ENCODE peak calls at places on chromosome 14, in five cellular contexts. One of them, this sample, is unnamed.

GRCh38 chr14:20652996-20653975 is 11.8 kb upstream of the OR6S1 start:
- DNase-seq in tibial artery: no peak
- DNase-seq in tibial nerve: no peak
- DNase-seq in psoas muscle: no peak
- DNase-seq in uterus: no peak
- DNase-seq in this sample: no peak

GRCh38 chr14:59328410-59328809 is 136.8 kb downstream of the GPR135 start:
- DNase-seq in tibial artery: no peak
- DNase-seq in tibial nerve: no peak
- DNase-seq in psoas muscle: no peak
- DNase-seq in uterus: no peak
- DNase-seq in this sample: no peak

GRCh38 chr14:54857830-54858269 is 44.8 kb downstream of the GCH1 start:
- DNase-seq in uterus: no peak
- DNase-seq in psoas muscle: no peak
- DNase-seq in tibial nerve: no peak
- DNase-seq in tibial artery: no peak
- DNase-seq in this sample: no peak

GRCh38 chr14:34930591-34931069 is 52.2 kb upstream of the SRP54 start:
- DNase-seq in psoas muscle: no peak
- DNase-seq in uterus: no peak
- DNase-seq in tibial artery: no peak
- DNase-seq in tibial nerve: no peak
- DNase-seq in this sample: no peak

GRCh38 chr14:92589213-92589852 is 75.8 kb downstream of the RIN3 start:
- DNase-seq in psoas muscle: no peak
- DNase-seq in uterus: peak; percentile 37
- DNase-seq in tibial artery: no peak
- DNase-seq in tibial nerve: no peak
- DNase-seq in this sample: no peak

GRCh38 chr14:42742084-42742483 is 1135.4 kb downstream of the LRFN5 start:
- DNase-seq in tibial artery: no peak
- DNase-seq in tibial nerve: no peak
- DNase-seq in psoas muscle: no peak
- DNase-seq in uterus: no peak
- DNase-seq in this sample: no peak

GRCh38 chr14:81459421-81459820 is 59.3 kb upstream of the STON2 start:
- DNase-seq in tibial artery: no peak
- DNase-seq in tibial nerve: no peak
- DNase-seq in uterus: no peak
- DNase-seq in psoas muscle: no peak
- DNase-seq in this sample: no peak

GRCh38 chr14:56886471-56887062 is 76.3 kb upstream of the OTX2 start:
- DNase-seq in uterus: no peak
- DNase-seq in psoas muscle: no peak
- DNase-seq in tibial nerve: no peak
- DNase-seq in tibial artery: no peak
- DNase-seq in this sample: no peak

GRCh38 chr14:77022219-77022852 is 6.2 kb downstream of the IRF2BPL start:
- DNase-seq in tibial artery: no peak
- DNase-seq in psoas muscle: no peak
- DNase-seq in tibial nerve: no peak
- DNase-seq in uterus: no peak
- DNase-seq in this sample: no peak

GRCh38 chr14:94685681-94686485 is 73.7 kb downstream of the SERPINA3 start:
- DNase-seq in uterus: no peak
- DNase-seq in tibial artery: no peak
- DNase-seq in psoas muscle: no peak
- DNase-seq in tibial nerve: no peak
- DNase-seq in this sample: no peak

GRCh38 chr14:69931960-69932359 is 52.7 kb downstream of the SMOC1 start:
- DNase-seq in psoas muscle: no peak
- DNase-seq in tibial nerve: no peak
- DNase-seq in tibial artery: no peak
- DNase-seq in uterus: no peak
- DNase-seq in this sample: no peak

GRCh38 chr14:94823556-94824341 is 53.8 kb upstream of the GSC start:
- DNase-seq in tibial nerve: no peak
- DNase-seq in psoas muscle: no peak
- DNase-seq in tibial artery: no peak
- DNase-seq in uterus: no peak
- DNase-seq in this sample: no peak

GRCh38 chr14:65491274-65491673 is 78.7 kb downstream of the FUT8 start:
- DNase-seq in psoas muscle: no peak
- DNase-seq in tibial artery: no peak
- DNase-seq in uterus: no peak
- DNase-seq in tibial nerve: no peak
- DNase-seq in this sample: no peak

GRCh38 chr14:103628221-103628683 is 759 bp upstream of the KLC1 start:
- DNase-seq in tibial nerve: peak; percentile 51
- DNase-seq in tibial artery: peak; percentile 78
- DNase-seq in psoas muscle: peak; percentile 85
- DNase-seq in uterus: peak; percentile 69
- DNase-seq in this sample: peak; percentile 91

GRCh38 chr14:78758333-78758732 is 588.2 kb downstream of the NRXN3 start:
- DNase-seq in psoas muscle: no peak
- DNase-seq in uterus: no peak
- DNase-seq in tibial nerve: no peak
- DNase-seq in tibial artery: no peak
- DNase-seq in this sample: no peak

DNA sequence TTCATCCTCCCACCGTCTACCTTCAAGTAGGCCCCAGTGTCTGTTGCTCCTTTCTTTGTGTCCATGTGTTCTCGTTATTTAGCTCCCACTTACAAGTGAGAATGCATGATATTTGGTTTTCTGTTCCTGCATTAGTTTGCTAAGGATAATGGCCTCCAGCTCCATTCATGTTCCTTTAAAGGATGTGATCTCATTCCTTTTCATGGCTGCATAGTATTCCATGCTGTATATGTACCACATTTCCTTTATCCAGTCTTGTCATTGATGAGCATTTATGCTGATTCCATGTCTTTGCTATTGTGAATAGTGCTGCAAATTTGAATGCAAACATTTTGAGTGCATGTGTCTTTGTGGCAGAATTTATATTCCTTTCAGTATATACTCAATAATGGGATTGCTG is 259.6 kb upstream of the PELI2 start:
- DNase-seq in psoas muscle: no peak
- DNase-seq in tibial nerve: no peak
- DNase-seq in tibial artery: no peak
- DNase-seq in uterus: no peak
- DNase-seq in this sample: no peak
- H3K36me3 ChIP-seq in psoas muscle: no peaks in the 10 kb centered on the region
- H3K36me3 ChIP-seq in tibial nerve: no peaks in the 10 kb centered on the region
- H3K36me3 ChIP-seq in tibial artery: no peaks in the 10 kb centered on the region
- H3K36me3 ChIP-seq in uterus: no peaks in the 10 kb centered on the region
- H3K36me3 ChIP-seq in this sample: no peaks in the 10 kb centered on the region

GRCh38 chr14:74495356-74495755 is 1.8 kb downstream of the ISCA2 start:
- DNase-seq in tibial nerve: no peak
- DNase-seq in psoas muscle: no peak
- DNase-seq in tibial artery: no peak
- DNase-seq in uterus: no peak
- DNase-seq in this sample: no peak
- H3K27ac ChIP-seq in tibial nerve: no peak overlapping the region
- H3K27ac ChIP-seq in psoas muscle: peak overlapping the region; percentile 2
- H3K27ac ChIP-seq in tibial artery: peak overlapping the region; percentile 96
- H3K27ac ChIP-seq in uterus: no peak overlapping the region
- H3K27ac ChIP-seq in this sample: no peak overlapping the region

GRCh38 chr14:29925736-29926135 is 1.9 kb downstream of the PRKD1 start:
- DNase-seq in tibial artery: no peak
- DNase-seq in psoas muscle: no peak
- DNase-seq in uterus: no peak
- DNase-seq in tibial nerve: no peak
- DNase-seq in this sample: no peak
- H3K4me3 ChIP-seq in tibial artery: peak overlapping the region; percentile 64
- H3K4me3 ChIP-seq in psoas muscle: no peak overlapping the region
- H3K4me3 ChIP-seq in uterus: no peak overlapping the region
- H3K4me3 ChIP-seq in tibial nerve: peak overlapping the region; percentile 61
- H3K4me3 ChIP-seq in this sample: peak overlapping the region; percentile 95

GRCh38 chr14:29757188-29757680 is 170.4 kb downstream of the PRKD1 start:
- DNase-seq in psoas muscle: no peak
- DNase-seq in tibial artery: no peak
- DNase-seq in uterus: no peak
- DNase-seq in tibial nerve: no peak
- DNase-seq in this sample: no peak

GRCh38 chr14:29754134-29754533 is 173.5 kb downstream of the PRKD1 start:
- DNase-seq in uterus: no peak
- DNase-seq in tibial nerve: no peak
- DNase-seq in tibial artery: no peak
- DNase-seq in psoas muscle: no peak
- DNase-seq in this sample: no peak

GRCh38 chr14:29752221-29752923 is 175.3 kb downstream of the PRKD1 start:
- DNase-seq in uterus: no peak
- DNase-seq in tibial artery: no peak
- DNase-seq in tibial nerve: no peak
- DNase-seq in psoas muscle: no peak
- DNase-seq in this sample: no peak

GRCh38 chr14:29757711-29758233 is 169.9 kb downstream of the PRKD1 start:
- DNase-seq in tibial nerve: no peak
- DNase-seq in uterus: no peak
- DNase-seq in tibial artery: no peak
- DNase-seq in psoas muscle: no peak
- DNase-seq in this sample: no peak

GRCh38 chr14:29755311-29756052 is 172.2 kb downstream of the PRKD1 start:
- DNase-seq in psoas muscle: no peak
- DNase-seq in uterus: no peak
- DNase-seq in tibial nerve: no peak
- DNase-seq in tibial artery: no peak
- DNase-seq in this sample: no peak
- H3K36me3 ChIP-seq in psoas muscle: no peaks in the 10 kb centered on the region
- H3K36me3 ChIP-seq in uterus: no peaks in the 10 kb centered on the region
- H3K36me3 ChIP-seq in tibial nerve: no peaks in the 10 kb centered on the region
- H3K36me3 ChIP-seq in tibial artery: no peaks in the 10 kb centered on the region
- H3K36me3 ChIP-seq in this sample: no peaks in the 10 kb centered on the region

DNA sequence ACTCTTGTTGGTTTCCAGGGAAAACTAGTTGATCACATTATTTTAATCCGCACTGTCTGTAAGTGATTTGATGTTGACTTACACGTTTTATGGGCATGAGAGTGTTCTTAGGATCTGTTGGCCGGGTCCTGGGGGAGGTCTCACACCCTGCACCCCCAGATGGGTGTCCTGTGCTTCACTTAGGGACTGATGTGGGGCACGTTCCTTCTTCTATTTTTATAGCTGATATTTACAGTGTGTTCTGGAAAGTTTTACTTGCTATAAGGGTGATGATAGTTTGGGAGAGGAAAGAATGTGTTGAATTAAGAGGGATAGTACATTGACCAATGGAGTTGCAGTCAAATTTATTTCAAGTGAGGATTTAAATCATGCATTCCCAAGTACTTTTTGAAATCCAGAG is 96.5 kb upstream of the DYNC1H1 start:
- DNase-seq in uterus: no peak
- DNase-seq in tibial artery: no peak
- DNase-seq in psoas muscle: no peak
- DNase-seq in tibial nerve: no peak
- DNase-seq in this sample: no peak
- H3K27ac ChIP-seq in uterus: no peak overlapping the region
- H3K27ac ChIP-seq in tibial artery: no peak overlapping the region
- H3K27ac ChIP-seq in psoas muscle: no peak overlapping the region
- H3K27ac ChIP-seq in tibial nerve: no peak overlapping the region
- H3K27ac ChIP-seq in this sample: no peak overlapping the region

GRCh38 chr14:95953111-95953724 is 76.6 kb downstream of the TUNAR start:
- DNase-seq in tibial nerve: no peak
- DNase-seq in psoas muscle: no peak
- DNase-seq in uterus: no peak
- DNase-seq in tibial artery: no peak
- DNase-seq in this sample: no peak

GRCh38 chr14:95943699-95944098 is 67.1 kb downstream of the TUNAR start:
- DNase-seq in uterus: no peak
- DNase-seq in tibial nerve: no peak
- DNase-seq in tibial artery: no peak
- DNase-seq in psoas muscle: no peak
- DNase-seq in this sample: no peak

GRCh38 chr14:95946867-95947266 is 70.2 kb downstream of the TUNAR start:
- DNase-seq in tibial nerve: no peak
- DNase-seq in tibial artery: no peak
- DNase-seq in psoas muscle: no peak
- DNase-seq in uterus: peak; percentile 42
- DNase-seq in this sample: no peak

GRCh38 chr14:95948608-95949007 is 72.0 kb downstream of the TUNAR start:
- DNase-seq in uterus: no peak
- DNase-seq in tibial nerve: no peak
- DNase-seq in psoas muscle: no peak
- DNase-seq in tibial artery: no peak
- DNase-seq in this sample: no peak
- H3K4me3 ChIP-seq in uterus: no peak overlapping the region
- H3K4me3 ChIP-seq in tibial nerve: no peak overlapping the region
- H3K4me3 ChIP-seq in psoas muscle: no peak overlapping the region
- H3K4me3 ChIP-seq in tibial artery: no peak overlapping the region
- H3K4me3 ChIP-seq in this sample: no peak overlapping the region

GRCh38 chr14:52007211-52007610 is 17.9 kb downstream of the RTRAF start:
- DNase-seq in tibial artery: no peak
- DNase-seq in uterus: no peak
- DNase-seq in psoas muscle: no peak
- DNase-seq in tibial nerve: no peak
- DNase-seq in this sample: no peak
- H3K36me3 ChIP-seq in tibial artery: peaks cover 86% of the 10 kb centered on the region
- H3K36me3 ChIP-seq in uterus: no peaks in the 10 kb centered on the region
- H3K36me3 ChIP-seq in psoas muscle: peaks cover 96% of the 10 kb centered on the region
- H3K36me3 ChIP-seq in tibial nerve: peaks cover 4% of the 10 kb centered on the region
- H3K36me3 ChIP-seq in this sample: peaks cover 16% of the 10 kb centered on the region

GRCh38 chr14:105244334-105244733 is 4.0 kb upstream of the BTBD6 start:
- DNase-seq in tibial artery: no peak
- DNase-seq in psoas muscle: no peak
- DNase-seq in uterus: no peak
- DNase-seq in tibial nerve: no peak
- DNase-seq in this sample: no peak
- H3K27ac ChIP-seq in tibial artery: no peak overlapping the region
- H3K27ac ChIP-seq in psoas muscle: no peak overlapping the region
- H3K27ac ChIP-seq in uterus: no peak overlapping the region
- H3K27ac ChIP-seq in tibial nerve: no peak overlapping the region
- H3K27ac ChIP-seq in this sample: no peak overlapping the region

DNA sequence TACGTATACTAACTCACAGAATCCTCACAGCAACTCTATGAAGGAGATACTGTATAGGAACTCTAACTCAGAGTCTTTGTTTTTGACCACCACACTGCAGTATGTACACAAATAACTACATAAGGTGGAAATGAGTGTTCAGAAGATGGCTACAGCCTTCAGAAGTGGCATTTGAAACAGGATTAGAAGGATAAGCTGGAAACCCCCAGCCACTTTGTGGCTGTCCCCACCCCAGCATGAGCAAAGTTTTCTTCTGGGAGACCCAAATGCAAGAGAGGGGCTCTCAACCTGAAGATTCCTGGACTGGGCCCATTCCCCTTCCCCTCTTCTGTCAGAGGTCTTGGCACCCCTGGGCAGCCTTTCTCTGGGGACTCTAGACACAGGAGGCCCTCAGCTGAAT is 43.2 kb upstream of the PNMA1 start:
- DNase-seq in uterus: no peak
- DNase-seq in tibial nerve: no peak
- DNase-seq in psoas muscle: no peak
- DNase-seq in tibial artery: no peak
- DNase-seq in this sample: no peak
- H3K4me3 ChIP-seq in uterus: no peak overlapping the region
- H3K4me3 ChIP-seq in tibial nerve: peak overlapping the region; percentile 4
- H3K4me3 ChIP-seq in psoas muscle: peak overlapping the region; percentile 78
- H3K4me3 ChIP-seq in tibial artery: no peak overlapping the region
- H3K4me3 ChIP-seq in this sample: no peak overlapping the region

This sample was measured in aorta.